ENCODE peak calls at places on chromosomes 12 and 14, in four cellular contexts. C is A549, Q is epithelial cell of esophagus, F is AG10803. M is an unnamed sample.

GRCh38 chr14:101102875-101103274 is 199.4 kb upstream of the RTL1 start:
- DNase-seq in C (no peak), Q (no peak), F (no peak), M (no peak)

GRCh38 chr12:102197789-102198188 is at the start of gene PMCH:
- DNase-seq in C (no peak), Q (peak; percentile 64), F (no peak), M (peak; percentile 40)

GRCh38 chr12:82383930-82384513 is 25.7 kb downstream of the METTL25 start:
- DNase-seq in C (peak; percentile 54), Q (peak; percentile 55), F (peak; percentile 39), M (peak; percentile 58)

GRCh38 chr14:69719501-69719951 is 47.4 kb upstream of the SRSF5 start:
- DNase-seq in C (no peak), Q (peak; percentile 88), F (peak; percentile 97), M (no peak)

GRCh38 chr12:90791445-90791844 is 163.5 kb downstream of the CCER1 start:
- DNase-seq in C (no peak), Q (no peak), F (no peak), M (no peak)

GRCh38 chr14:93707475-93707874 is 80.8 kb downstream of the PRIMA1 start:
- DNase-seq in C (no peak), Q (no peak), F (no peak), M (peak; percentile 2)

GRCh38 chr14:95452176-95452889 is 64.1 kb downstream of the SYNE3 start:
- DNase-seq in C (peak; percentile 24), Q (peak; percentile 26), F (no peak), M (peak; percentile 25)

GRCh38 chr14:51507556-51508511 is 143.9 kb upstream of the FRMD6 start:
- DNase-seq in C (no peak), Q (no peak), F (peak; percentile 90), M (no peak)

GRCh38 chr14:86782092-86782580 is 1210.8 kb downstream of the GALC start:
- DNase-seq in C (no peak), Q (no peak), F (peak; percentile 28), M (no peak)

GRCh38 chr12:132451172-132451835 is 38.6 kb upstream of the FBRSL1 start:
- DNase-seq in C (no peak), Q (no peak), F (no peak), M (no peak)

GRCh38 chr14:103597623-103598372 is 31.2 kb upstream of the KLC1 start:
- DNase-seq in C (no peak), Q (peak; percentile 91), F (peak; percentile 84), M (peak; percentile 92)

GRCh38 chr12:72330291-72330690 is 58.1 kb downstream of the TRHDE start:
- DNase-seq in C (no peak), Q (no peak), F (no peak), M (no peak)

GRCh38 chr12:13177896-13178295 is 18.6 kb upstream of the EMP1 start:
- DNase-seq in C (no peak), Q (no peak), F (no peak), M (no peak)

GRCh38 chr12:112169966-112170365 is 44.6 kb downstream of the TRAFD1 start:
- DNase-seq in C (no peak), Q (no peak), F (no peak), M (no peak)

DNA sequence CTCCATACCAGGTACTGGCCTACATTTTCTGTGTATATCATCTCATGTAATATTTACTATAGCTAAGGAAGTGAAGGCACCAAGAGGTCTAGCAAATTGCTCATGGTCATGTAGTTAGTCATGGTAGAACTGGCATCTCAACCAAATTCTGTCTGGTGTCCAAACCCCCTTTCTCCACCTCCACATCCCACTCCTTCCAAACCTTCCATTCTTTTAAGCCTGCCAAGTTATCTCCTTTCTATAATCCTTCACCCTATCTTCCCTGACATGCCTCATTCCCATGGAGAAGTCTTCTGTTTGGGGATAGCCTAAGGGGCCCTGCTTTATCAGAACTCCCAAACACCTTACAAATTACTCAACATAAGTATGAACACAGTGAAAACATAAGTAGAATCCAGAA is 196.2 kb upstream of the HMGA2 start:
- DNase-seq in C (no peak), Q (no peak), F (no peak), M (no peak)
- TF ChIP-seq CTCF in C (no peak), Q (no peak), F (no peak), M (no peak)

GRCh38 chr14:105168496-105168978 is at the start of gene JAG2:
- DNase-seq in C (peak; percentile 79), Q (peak; percentile 87), F (no peak), M (peak; percentile 61)

GRCh38 chr14:105168093-105168420 is 519 bp downstream of the JAG2 start:
- DNase-seq in C (no peak), Q (no peak), F (no peak), M (no peak)

GRCh38 chr14:105167303-105168092 is 1.1 kb downstream of the JAG2 start:
- DNase-seq in C (no peak), Q (peak; percentile 88), F (no peak), M (peak; percentile 50)

GRCh38 chr14:105169776-105170655 is 1.4 kb upstream of the JAG2 start:
- DNase-seq in C (no peak), Q (no peak), F (no peak), M (no peak)

DNA sequence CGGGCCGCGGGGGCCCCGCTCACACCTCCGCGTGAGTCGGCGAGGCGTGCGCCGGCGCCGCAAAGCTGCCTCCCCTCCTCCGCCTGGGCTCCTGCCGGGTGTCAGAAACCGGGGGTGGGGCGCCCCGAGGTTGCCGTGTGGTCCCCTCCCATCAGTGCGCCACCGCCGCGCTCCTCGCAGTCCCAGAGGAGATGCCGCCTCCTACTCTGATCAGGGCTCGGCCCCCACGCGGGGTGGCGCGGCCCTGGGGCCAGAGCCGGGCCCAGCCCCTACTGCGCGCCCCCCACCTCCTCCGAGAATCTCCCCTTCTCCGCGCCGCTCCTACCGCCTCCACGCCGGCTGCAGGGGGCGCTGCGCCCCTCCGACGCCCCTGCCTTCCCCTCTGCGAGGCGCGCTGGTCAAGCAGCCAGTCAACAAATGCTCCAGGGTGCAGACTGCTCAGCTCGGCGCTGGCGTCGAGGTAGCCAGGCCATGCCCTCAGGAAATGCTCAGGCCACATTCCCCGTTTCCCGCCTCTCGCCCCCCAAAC is 467 bp upstream of the JAG2 start:
- DNase-seq in C (peak; percentile 68), Q (peak; percentile 58), F (no peak), M (no peak)
- TF ChIP-seq CTCF in C (peak; percentile 52), Q (peak; percentile 29), F (no peak), M (peak; percentile 51)

GRCh38 chr12:122813310-122813713 is 21.9 kb upstream of the HIP1R start:
- DNase-seq in C (no peak), Q (no peak), F (no peak), M (no peak)
- TF ChIP-seq CTCF in C (no peak), Q (no peak), F (no peak), M (no peak)

GRCh38 chr12:126663304-126664094 is 1598.3 kb downstream of the AACS start:
- DNase-seq in C (peak; percentile 61), Q (peak; percentile 32), F (no peak), M (peak; percentile 35)

GRCh38 chr12:126668538-126668937 is 1598.4 kb upstream of the TMEM132C start:
- DNase-seq in C (peak; percentile 3), Q (peak; percentile 75), F (peak; percentile 94), M (peak; percentile 82)

GRCh38 chr12:126667340-126667739 is 1599.6 kb upstream of the TMEM132C start:
- DNase-seq in C (peak; percentile 2), Q (peak; percentile 54), F (peak; percentile 80), M (peak; percentile 78)

DNA sequence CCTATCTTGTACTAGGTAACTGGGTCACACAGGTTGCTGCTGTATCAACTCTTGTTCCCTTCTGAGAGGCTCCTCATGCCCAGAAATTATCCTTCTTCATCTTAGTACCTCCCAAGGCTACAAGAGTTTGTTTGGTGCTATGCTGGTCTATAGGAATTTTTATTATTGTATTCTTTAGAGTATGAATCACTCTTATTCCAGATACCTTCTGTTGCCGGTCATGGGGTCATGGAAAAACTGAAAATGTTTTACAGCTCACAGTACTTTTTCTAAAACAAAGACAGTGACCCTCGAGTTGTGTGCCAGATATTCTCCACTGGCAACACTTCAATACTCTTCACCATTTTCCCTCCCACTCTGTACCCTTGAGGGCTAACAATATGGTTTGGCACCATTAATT is 1598.0 kb upstream of the TMEM132C start:
- DNase-seq in C (no peak), Q (no peak), F (peak; percentile 67), M (peak; percentile 56)
- TF ChIP-seq CTCF in C (no peak), Q (no peak), F (no peak), M (no peak)

DNA sequence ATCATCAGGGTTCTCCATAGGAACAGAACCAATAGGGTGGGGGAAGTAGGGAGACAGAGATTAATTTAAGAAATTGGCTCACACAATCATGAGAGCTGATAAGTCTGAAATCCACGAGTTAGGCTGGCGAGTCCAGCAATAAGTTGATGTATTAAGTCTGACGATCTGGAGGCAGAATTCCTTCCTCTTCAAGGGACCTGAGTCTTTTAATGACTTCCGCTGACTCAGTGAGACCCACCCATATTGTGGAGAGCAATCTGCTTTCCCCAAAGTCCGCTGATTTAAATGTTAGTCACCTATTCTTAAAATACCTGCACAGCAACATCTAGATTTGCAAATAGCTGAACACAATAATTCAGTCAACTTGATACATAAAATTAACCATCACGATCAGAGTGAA is 97.8 kb downstream of the SPTSSA start:
- DNase-seq in C (no peak), Q (peak; percentile 74), F (no peak), M (peak; percentile 97)
- TF ChIP-seq CTCF in C (no peak), Q (no peak), F (no peak), M (no peak)

GRCh38 chr12:20625531-20625930 is 69.6 kb upstream of the SLCO1C1 start:
- DNase-seq in C (no peak), Q (no peak), F (no peak), M (no peak)

GRCh38 chr12:20627001-20627588 is 68.0 kb upstream of the SLCO1C1 start:
- DNase-seq in C (no peak), Q (no peak), F (peak; percentile 3), M (no peak)

GRCh38 chr12:20628388-20628787 is 66.7 kb upstream of the SLCO1C1 start:
- DNase-seq in C (peak; percentile 10), Q (no peak), F (no peak), M (no peak)

GRCh38 chr12:20628999-20629398 is 66.1 kb upstream of the SLCO1C1 start:
- DNase-seq in C (no peak), Q (no peak), F (no peak), M (no peak)

DNA sequence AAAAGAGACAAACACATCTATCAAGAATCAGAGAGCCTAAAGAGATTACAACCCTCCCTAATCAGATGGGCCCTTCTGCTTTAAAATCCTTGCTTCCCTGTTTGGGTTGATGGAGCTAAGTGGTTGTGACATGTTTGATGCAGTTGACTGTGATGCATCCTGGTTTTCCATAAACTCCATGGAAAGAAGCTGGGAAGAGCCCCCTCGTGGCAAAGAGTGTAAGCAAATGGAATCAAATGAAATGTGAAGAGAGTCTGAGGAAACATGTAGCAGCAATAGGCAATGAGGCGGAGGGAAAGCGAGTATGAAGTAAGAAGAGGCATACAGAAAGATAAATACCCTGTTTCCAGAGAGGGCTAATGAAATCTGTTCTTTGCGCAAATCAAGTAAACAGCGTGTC is 70.4 kb upstream of the SLCO1C1 start:
- DNase-seq in C (peak; percentile 79), Q (peak; percentile 13), F (peak; percentile 22), M (peak; percentile 43)
- TF ChIP-seq CTCF in C (peak; percentile 51), Q (peak; percentile 39), F (peak; percentile 58), M (peak; percentile 52)

DNA sequence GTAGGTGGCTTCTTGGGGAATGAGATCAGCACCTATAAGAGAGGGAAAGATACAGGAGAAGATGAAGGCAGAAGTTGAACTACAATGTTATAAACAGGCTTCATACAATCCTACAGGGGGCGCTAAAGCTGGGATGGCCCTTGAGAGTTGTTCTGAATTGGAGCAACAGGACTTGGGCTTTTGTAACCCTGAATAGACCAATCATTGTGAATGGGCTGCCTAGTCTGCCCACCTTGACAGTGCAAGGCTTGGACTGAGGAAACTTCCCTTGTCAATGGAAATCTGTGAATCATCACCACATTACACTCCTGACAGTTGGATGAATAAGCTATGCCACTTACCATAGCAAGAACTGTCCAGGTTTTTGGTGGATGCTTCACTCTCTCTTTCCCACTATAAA is 306.1 kb downstream of the KCNC2 start:
- DNase-seq in C (peak; percentile 42), Q (peak; percentile 56), F (no peak), M (peak; percentile 35)
- TF ChIP-seq CTCF in C (peak; percentile 19), Q (peak; percentile 28), F (peak; percentile 11), M (peak; percentile 58)

M was measured in PC-3.